ENCODE peak calls at places on chromosomes 4 and X, in seven cellular contexts. One of them, this sample, is unnamed.

GRCh38 chr4:1033840-1034551 is 22.6 kb downstream of the FGFRL1 start:
- DNase-seq in lung: no peak
- DNase-seq in foreskin fibroblast: peak
- DNase-seq in OCI-LY7: no peak
- DNase-seq in tibial artery: peak
- DNase-seq in HFFc6: no peak
- DNase-seq in lower lobe of right lung: no peak
- DNase-seq in this sample: no peak

GRCh38 chrX:75151828-75152592 is 4.1 kb downstream of the ABCB7 start:
- DNase-seq in lung: no peak
- DNase-seq in OCI-LY7: no peak
- DNase-seq in HFFc6: no peak
- DNase-seq in foreskin fibroblast: peak
- DNase-seq in lower lobe of right lung: no peak
- DNase-seq in tibial artery: no peak
- DNase-seq in this sample: no peak

GRCh38 chrX:70422886-70423336 is at the start of gene GDPD2:
- DNase-seq in lung: no peak
- DNase-seq in HFFc6: no peak
- DNase-seq in OCI-LY7: no peak
- DNase-seq in tibial artery: no peak
- DNase-seq in lower lobe of right lung: no peak
- DNase-seq in foreskin fibroblast: peak
- DNase-seq in this sample: no peak

GRCh38 chr4:161663844-161664243 is 500.0 kb downstream of the FSTL5 start:
- DNase-seq in lung: no peak
- DNase-seq in lower lobe of right lung: no peak
- DNase-seq in tibial artery: no peak
- DNase-seq in OCI-LY7: no peak
- DNase-seq in HFFc6: no peak
- DNase-seq in foreskin fibroblast: no peak
- DNase-seq in this sample: no peak

GRCh38 chrX:31993635-31994034 is 921.8 kb upstream of the FTHL17 start:
- DNase-seq in lung: no peak
- DNase-seq in lower lobe of right lung: no peak
- DNase-seq in OCI-LY7: no peak
- DNase-seq in foreskin fibroblast: no peak
- DNase-seq in tibial artery: no peak
- DNase-seq in HFFc6: no peak
- DNase-seq in this sample: no peak

GRCh38 chr4:10272511-10272910 is 155.9 kb upstream of the WDR1 start:
- DNase-seq in lower lobe of right lung: no peak
- DNase-seq in OCI-LY7: no peak
- DNase-seq in tibial artery: no peak
- DNase-seq in lung: no peak
- DNase-seq in HFFc6: no peak
- DNase-seq in foreskin fibroblast: no peak
- DNase-seq in this sample: no peak

GRCh38 chrX:106039920-106040319 is 1.4 kb upstream of the SERPINA7 start:
- DNase-seq in foreskin fibroblast: peak
- DNase-seq in lower lobe of right lung: no peak
- DNase-seq in tibial artery: no peak
- DNase-seq in OCI-LY7: no peak
- DNase-seq in HFFc6: no peak
- DNase-seq in lung: no peak
- DNase-seq in this sample: no peak

GRCh38 chr4:135838889-135839288 is 1637.3 kb upstream of the PABPC4L start:
- DNase-seq in tibial artery: no peak
- DNase-seq in lower lobe of right lung: no peak
- DNase-seq in OCI-LY7: no peak
- DNase-seq in foreskin fibroblast: peak
- DNase-seq in HFFc6: peak
- DNase-seq in lung: no peak
- DNase-seq in this sample: no peak

GRCh38 chr4:18934197-18934596 is 912.6 kb upstream of the LCORL start:
- DNase-seq in HFFc6: peak
- DNase-seq in tibial artery: no peak
- DNase-seq in lower lobe of right lung: no peak
- DNase-seq in lung: no peak
- DNase-seq in OCI-LY7: peak
- DNase-seq in foreskin fibroblast: no peak
- DNase-seq in this sample: no peak

GRCh38 chr4:92636038-92636825 is 332.5 kb downstream of the GRID2 start:
- DNase-seq in HFFc6: no peak
- DNase-seq in OCI-LY7: no peak
- DNase-seq in tibial artery: no peak
- DNase-seq in lung: no peak
- DNase-seq in foreskin fibroblast: no peak
- DNase-seq in lower lobe of right lung: no peak
- DNase-seq in this sample: no peak

GRCh38 chr4:26736621-26737020 is 124.0 kb upstream of the STIM2 start:
- DNase-seq in foreskin fibroblast: peak
- DNase-seq in HFFc6: peak
- DNase-seq in OCI-LY7: no peak
- DNase-seq in tibial artery: no peak
- DNase-seq in lung: no peak
- DNase-seq in lower lobe of right lung: no peak
- DNase-seq in this sample: peak

GRCh38 chrX:138759217-138759943 is 47.9 kb upstream of the FGF13 start:
- DNase-seq in lung: no peak
- DNase-seq in HFFc6: no peak
- DNase-seq in foreskin fibroblast: no peak
- DNase-seq in lower lobe of right lung: no peak
- DNase-seq in tibial artery: no peak
- DNase-seq in OCI-LY7: no peak
- DNase-seq in this sample: no peak

GRCh38 chrX:30900227-30900626 is 11.2 kb upstream of the TAB3 start:
- DNase-seq in HFFc6: no peak
- DNase-seq in lower lobe of right lung: no peak
- DNase-seq in OCI-LY7: no peak
- DNase-seq in lung: no peak
- DNase-seq in foreskin fibroblast: no peak
- DNase-seq in tibial artery: no peak
- DNase-seq in this sample: no peak

GRCh38 chr4:131302108-131302507 is 1847.0 kb upstream of the PCDH10 start:
- DNase-seq in lower lobe of right lung: no peak
- DNase-seq in foreskin fibroblast: no peak
- DNase-seq in OCI-LY7: no peak
- DNase-seq in HFFc6: no peak
- DNase-seq in tibial artery: no peak
- DNase-seq in lung: no peak
- DNase-seq in this sample: no peak

GRCh38 chr4:7788687-7789425 is 150.8 kb downstream of the AFAP1 start:
- DNase-seq in OCI-LY7: no peak
- DNase-seq in foreskin fibroblast: peak
- DNase-seq in lower lobe of right lung: peak
- DNase-seq in tibial artery: peak
- DNase-seq in lung: peak
- DNase-seq in HFFc6: no peak
- DNase-seq in this sample: no peak

GRCh38 chrX:69236641-69237040 is 71.4 kb upstream of the PJA1 start:
- DNase-seq in tibial artery: no peak
- DNase-seq in HFFc6: no peak
- DNase-seq in OCI-LY7: no peak
- DNase-seq in foreskin fibroblast: no peak
- DNase-seq in lung: no peak
- DNase-seq in lower lobe of right lung: no peak
- DNase-seq in this sample: no peak

GRCh38 chrX:1393871-1394615 is 2.1 kb upstream of the SLC25A6 start:
- DNase-seq in OCI-LY7: no peak
- DNase-seq in HFFc6: no peak
- DNase-seq in lower lobe of right lung: peak
- DNase-seq in lung: no peak
- DNase-seq in foreskin fibroblast: no peak
- DNase-seq in tibial artery: peak
- DNase-seq in this sample: no peak

GRCh38 chrX:136141569-136141968 is 5.8 kb upstream of the FHL1 start:
- DNase-seq in foreskin fibroblast: no peak
- DNase-seq in lung: no peak
- DNase-seq in OCI-LY7: no peak
- DNase-seq in tibial artery: no peak
- DNase-seq in lower lobe of right lung: no peak
- DNase-seq in HFFc6: no peak
- DNase-seq in this sample: no peak

GRCh38 chr4:184617611-184618196 is 31.5 kb downstream of the CASP3 start:
- DNase-seq in OCI-LY7: no peak
- DNase-seq in tibial artery: no peak
- DNase-seq in lung: no peak
- DNase-seq in lower lobe of right lung: no peak
- DNase-seq in foreskin fibroblast: no peak
- DNase-seq in HFFc6: no peak
- DNase-seq in this sample: no peak

GRCh38 chrX:30822719-30823118 is 66.3 kb downstream of the TAB3 start:
- DNase-seq in HFFc6: no peak
- DNase-seq in tibial artery: no peak
- DNase-seq in foreskin fibroblast: peak
- DNase-seq in lower lobe of right lung: no peak
- DNase-seq in OCI-LY7: no peak
- DNase-seq in lung: no peak
- DNase-seq in this sample: no peak

GRCh38 chr4:4762909-4763814 is 96.3 kb upstream of the MSX1 start:
- DNase-seq in lower lobe of right lung: no peak
- DNase-seq in foreskin fibroblast: peak
- DNase-seq in lung: no peak
- DNase-seq in HFFc6: peak
- DNase-seq in tibial artery: no peak
- DNase-seq in OCI-LY7: no peak
- DNase-seq in this sample: peak

GRCh38 chr4:161411901-161412300 is 751.9 kb downstream of the FSTL5 start:
- DNase-seq in lung: no peak
- DNase-seq in foreskin fibroblast: no peak
- DNase-seq in OCI-LY7: no peak
- DNase-seq in HFFc6: no peak
- DNase-seq in lower lobe of right lung: no peak
- DNase-seq in tibial artery: no peak
- DNase-seq in this sample: no peak

GRCh38 chr4:762211-763190 is 56.9 kb downstream of the PCGF3 start:
- DNase-seq in lower lobe of right lung: peak
- DNase-seq in foreskin fibroblast: peak
- DNase-seq in HFFc6: no peak
- DNase-seq in lung: no peak
- DNase-seq in tibial artery: no peak
- DNase-seq in OCI-LY7: peak
- DNase-seq in this sample: no peak

GRCh38 chr4:139872274-139872673 is 206.7 kb downstream of the MGST2 start:
- DNase-seq in lung: no peak
- DNase-seq in OCI-LY7: no peak
- DNase-seq in tibial artery: no peak
- DNase-seq in foreskin fibroblast: peak
- DNase-seq in HFFc6: peak
- DNase-seq in lower lobe of right lung: no peak
- DNase-seq in this sample: peak

GRCh38 chr4:15043226-15043625 is 40.9 kb downstream of the CPEB2 start:
- DNase-seq in foreskin fibroblast: no peak
- DNase-seq in lung: no peak
- DNase-seq in HFFc6: no peak
- DNase-seq in lower lobe of right lung: no peak
- DNase-seq in OCI-LY7: peak
- DNase-seq in tibial artery: no peak
- DNase-seq in this sample: no peak
- TF ChIP-seq CTCF in foreskin fibroblast: no peak
- TF ChIP-seq CTCF in lung: no peak
- TF ChIP-seq CTCF in HFFc6: peak
- TF ChIP-seq CTCF in lower lobe of right lung: no peak
- TF ChIP-seq CTCF in OCI-LY7: peak
- TF ChIP-seq CTCF in tibial artery: no peak
- TF ChIP-seq CTCF in this sample: no peak

GRCh38 chr4:6640292-6641163 is at the start of gene MRFAP1:
- DNase-seq in foreskin fibroblast: peak
- DNase-seq in OCI-LY7: peak
- DNase-seq in HFFc6: peak
- DNase-seq in lower lobe of right lung: peak
- DNase-seq in tibial artery: peak
- DNase-seq in lung: peak
- DNase-seq in this sample: peak

GRCh38 chr4:6643141-6643847 is 2.8 kb downstream of the MRFAP1 start:
- DNase-seq in OCI-LY7: no peak
- DNase-seq in foreskin fibroblast: no peak
- DNase-seq in HFFc6: no peak
- DNase-seq in lower lobe of right lung: no peak
- DNase-seq in lung: no peak
- DNase-seq in tibial artery: no peak
- DNase-seq in this sample: no peak

GRCh38 chr4:6641164-6641970 is 882 bp downstream of the MRFAP1 start:
- DNase-seq in lower lobe of right lung: peak
- DNase-seq in tibial artery: peak
- DNase-seq in lung: peak
- DNase-seq in foreskin fibroblast: peak
- DNase-seq in OCI-LY7: peak
- DNase-seq in HFFc6: peak
- DNase-seq in this sample: no peak

GRCh38 chr4:6641971-6642320 is 1.5 kb downstream of the MRFAP1 start:
- DNase-seq in foreskin fibroblast: peak
- DNase-seq in lung: no peak
- DNase-seq in OCI-LY7: no peak
- DNase-seq in lower lobe of right lung: no peak
- DNase-seq in tibial artery: no peak
- DNase-seq in HFFc6: peak
- DNase-seq in this sample: no peak

DNA sequence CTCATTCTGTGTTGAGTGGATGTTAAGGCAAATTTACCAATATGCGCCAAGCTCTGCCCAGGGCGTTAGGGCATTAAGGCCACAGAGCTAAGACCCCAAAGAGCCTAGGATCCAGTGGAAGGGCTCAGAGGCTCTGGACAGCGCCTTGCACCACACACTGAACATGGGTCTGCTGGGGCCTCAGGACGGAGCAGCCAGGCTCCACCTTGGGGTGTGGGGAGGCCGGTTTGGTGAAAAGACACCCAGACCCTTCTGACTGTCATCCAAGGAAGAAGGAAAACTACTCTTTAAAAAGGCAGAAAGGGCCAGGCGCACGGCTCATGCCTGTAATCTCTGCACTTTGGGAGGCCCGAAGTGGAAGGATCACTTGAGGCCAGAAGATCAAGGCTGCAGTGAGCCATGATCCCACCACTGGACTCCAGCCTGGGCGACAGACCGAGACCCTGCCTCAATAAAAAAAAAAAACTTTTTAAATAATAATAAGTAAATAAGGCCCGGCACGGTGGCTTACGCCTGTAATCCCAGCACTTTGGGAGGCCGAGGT is 1.3 kb upstream of the MRFAP1 start:
- DNase-seq in lower lobe of right lung: no peak
- DNase-seq in lung: no peak
- DNase-seq in tibial artery: no peak
- DNase-seq in HFFc6: no peak
- DNase-seq in foreskin fibroblast: no peak
- DNase-seq in OCI-LY7: no peak
- DNase-seq in this sample: no peak
- TF ChIP-seq CTCF in lower lobe of right lung: no peak
- TF ChIP-seq CTCF in lung: no peak
- TF ChIP-seq CTCF in tibial artery: no peak
- TF ChIP-seq CTCF in HFFc6: no peak
- TF ChIP-seq CTCF in foreskin fibroblast: no peak
- TF ChIP-seq CTCF in OCI-LY7: no peak
- TF ChIP-seq CTCF in this sample: no peak

GRCh38 chr4:41751325-41752061 is 3.0 kb upstream of the PHOX2B start:
- DNase-seq in HFFc6: no peak
- DNase-seq in lower lobe of right lung: no peak
- DNase-seq in tibial artery: no peak
- DNase-seq in OCI-LY7: no peak
- DNase-seq in lung: no peak
- DNase-seq in foreskin fibroblast: no peak
- DNase-seq in this sample: no peak
- TF ChIP-seq CTCF in HFFc6: peak
- TF ChIP-seq CTCF in lower lobe of right lung: no peak
- TF ChIP-seq CTCF in tibial artery: no peak
- TF ChIP-seq CTCF in OCI-LY7: peak
- TF ChIP-seq CTCF in lung: no peak
- TF ChIP-seq CTCF in foreskin fibroblast: peak
- TF ChIP-seq CTCF in this sample: peak

GRCh38 chrX:154051210-154051810 is 31.6 kb upstream of the IRAK1 start:
- DNase-seq in foreskin fibroblast: peak
- DNase-seq in tibial artery: peak
- DNase-seq in OCI-LY7: peak
- DNase-seq in lower lobe of right lung: peak
- DNase-seq in lung: peak
- DNase-seq in HFFc6: peak
- DNase-seq in this sample: no peak
- TF ChIP-seq CTCF in foreskin fibroblast: peak
- TF ChIP-seq CTCF in tibial artery: peak
- TF ChIP-seq CTCF in OCI-LY7: peak
- TF ChIP-seq CTCF in lower lobe of right lung: peak
- TF ChIP-seq CTCF in lung: peak
- TF ChIP-seq CTCF in HFFc6: peak
- TF ChIP-seq CTCF in this sample: peak